ENCODE peak calls at places on chromosomes 5 and 9, in six cellular contexts. M, Y, B, Z, N and P are unnamed samples.

GRCh38 chr9:127862075-127863011 is 7.9 kb upstream of the ENG start:
- DNase-seq in M (no peak), Y (no peak), B (no peak), Z (peak), N (peak), P (no peak)

GRCh38 chr9:72322259-72322658 is 42.7 kb downstream of the ZFAND5 start:
- DNase-seq in M (peak), Y (peak), B (no peak), Z (no peak), N (no peak), P (no peak)

GRCh38 chr5:88881566-88881965 is 1.4 kb downstream of the MEF2C start:
- DNase-seq in M (peak), Y (peak), B (peak), Z (no peak), N (no peak), P (peak)

GRCh38 chr9:34998266-34998665 is 8.7 kb downstream of the DNAJB5 start:
- DNase-seq in M (no peak), Y (no peak), B (no peak), Z (no peak), N (no peak), P (no peak)

GRCh38 chr5:75734913-75735789 is 17.9 kb upstream of the POC5 start:
- DNase-seq in M (peak), Y (peak), B (peak), Z (peak), N (no peak), P (peak)

GRCh38 chr9:21741151-21741550 is 61.3 kb upstream of the MTAP start:
- DNase-seq in M (no peak), Y (peak), B (peak), Z (no peak), N (no peak), P (no peak)

GRCh38 chr5:20020235-20020634 is 32.2 kb upstream of the CDH18 start:
- DNase-seq in M (no peak), Y (no peak), B (no peak), Z (no peak), N (no peak), P (no peak)

GRCh38 chr9:72022846-72023245 is 37.6 kb downstream of the C9orf57 start:
- DNase-seq in M (peak), Y (peak), B (peak), Z (no peak), N (no peak), P (peak)

GRCh38 chr5:114184006-114184405 is 177.9 kb upstream of the KCNN2 start:
- DNase-seq in M (peak), Y (no peak), B (peak), Z (no peak), N (no peak), P (peak)

GRCh38 chr9:94591876-94592275 is 1.7 kb downstream of the FBP2 start:
- DNase-seq in M (no peak), Y (no peak), B (no peak), Z (no peak), N (no peak), P (no peak)

GRCh38 chr5:10424124-10424731 is 17.5 kb upstream of the ROPN1L start:
- DNase-seq in M (peak), Y (peak), B (peak), Z (peak), N (no peak), P (peak)

GRCh38 chr5:90709323-90710148 is 150.9 kb downstream of the ADGRV1 start:
- DNase-seq in M (peak), Y (peak), B (peak), Z (peak), N (peak), P (peak)

GRCh38 chr9:109349431-109349846 is 28.6 kb upstream of the EPB41L4B start:
- DNase-seq in M (peak), Y (peak), B (peak), Z (no peak), N (no peak), P (peak)

GRCh38 chr5:62314431-62314830 is 8.4 kb downstream of the KIF2A start:
- DNase-seq in M (no peak), Y (no peak), B (peak), Z (no peak), N (no peak), P (no peak)

GRCh38 chr9:2765250-2765880 is 48.1 kb downstream of the KCNV2 start:
- DNase-seq in M (no peak), Y (no peak), B (no peak), Z (no peak), N (no peak), P (no peak)

GRCh38 chr9:131744171-131744714 is 4.4 kb upstream of the RAPGEF1 start:
- DNase-seq in M (peak), Y (no peak), B (no peak), Z (no peak), N (no peak), P (no peak)

GRCh38 chr5:159051431-159052281 is 48.1 kb downstream of the EBF1 start:
- DNase-seq in M (no peak), Y (peak), B (peak), Z (peak), N (peak), P (peak)

GRCh38 chr5:14365831-14366435 is 215.7 kb upstream of the OTULINL start:
- DNase-seq in M (no peak), Y (no peak), B (peak), Z (no peak), N (no peak), P (no peak)

GRCh38 chr5:107577551-107577950 is 93.2 kb downstream of the EFNA5 start:
- DNase-seq in M (no peak), Y (no peak), B (no peak), Z (no peak), N (no peak), P (no peak)

GRCh38 chr9:70257991-70258691 is 637 bp upstream of the SMC5 start:
- DNase-seq in M (peak), Y (peak), B (peak), Z (peak), N (peak), P (peak)

GRCh38 chr5:178058321-178059012 is 54.9 kb upstream of the N4BP3 start:
- DNase-seq in M (no peak), Y (no peak), B (no peak), Z (peak), N (no peak), P (no peak)

GRCh38 chr9:8821910-8822666 is 1022.5 kb upstream of the DMAC1 start:
- DNase-seq in M (no peak), Y (no peak), B (no peak), Z (no peak), N (no peak), P (no peak)

GRCh38 chr5:169980418-169981053 is at the start of gene INSYN2B:
- DNase-seq in M (peak), Y (peak), B (peak), Z (peak), N (peak), P (peak)

GRCh38 chr9:98811051-98811650 is 3.7 kb downstream of the GALNT12 start:
- DNase-seq in M (peak), Y (peak), B (peak), Z (no peak), N (no peak), P (peak)

GRCh38 chr9:18976368-18977238 is 56.4 kb downstream of the SAXO1 start:
- DNase-seq in M (peak), Y (peak), B (peak), Z (no peak), N (no peak), P (peak)

GRCh38 chr9:115213777-115214428 is 95.9 kb upstream of the TNC start:
- DNase-seq in M (peak), Y (peak), B (peak), Z (no peak), N (no peak), P (peak)

GRCh38 chr5:147065071-147065470 is 169.8 kb upstream of the STK32A start:
- DNase-seq in M (no peak), Y (no peak), B (no peak), Z (no peak), N (no peak), P (no peak)

GRCh38 chr5:166803058-166803457 is 1488.4 kb upstream of the WWC1 start:
- DNase-seq in M (no peak), Y (no peak), B (no peak), Z (no peak), N (no peak), P (no peak)

GRCh38 chr9:87525546-87526303 is 28.1 kb downstream of the DAPK1 start:
- DNase-seq in M (no peak), Y (no peak), B (no peak), Z (no peak), N (no peak), P (no peak)

GRCh38 chr5:143271431-143271830 is 132.1 kb downstream of the NR3C1 start:
- DNase-seq in M (no peak), Y (no peak), B (no peak), Z (no peak), N (no peak), P (no peak)

GRCh38 chr9:107983191-107983603 is 493.6 kb upstream of the KLF4 start:
- DNase-seq in M (peak), Y (peak), B (peak), Z (no peak), N (no peak), P (peak)

GRCh38 chr5:155936520-155937406 is 390.2 kb upstream of the SGCD start:
- DNase-seq in M (no peak), Y (no peak), B (no peak), Z (no peak), N (peak), P (no peak)

GRCh38 chr9:136947955-136948510 is 3.0 kb downstream of the C8G start:
- DNase-seq in M (peak), Y (peak), B (peak), Z (peak), N (no peak), P (peak)

GRCh38 chr9:116774421-116774820 is 87.3 kb downstream of the TRIM32 start:
- DNase-seq in M (no peak), Y (no peak), B (no peak), Z (no peak), N (no peak), P (no peak)

GRCh38 chr9:13847270-13847669 is 466.7 kb downstream of the NFIB start:
- DNase-seq in M (no peak), Y (no peak), B (no peak), Z (no peak), N (no peak), P (peak)

GRCh38 chr9:94945191-94946144 is 219.0 kb downstream of the AOPEP start:
- DNase-seq in M (peak), Y (peak), B (peak), Z (no peak), N (peak), P (peak)

DNA sequence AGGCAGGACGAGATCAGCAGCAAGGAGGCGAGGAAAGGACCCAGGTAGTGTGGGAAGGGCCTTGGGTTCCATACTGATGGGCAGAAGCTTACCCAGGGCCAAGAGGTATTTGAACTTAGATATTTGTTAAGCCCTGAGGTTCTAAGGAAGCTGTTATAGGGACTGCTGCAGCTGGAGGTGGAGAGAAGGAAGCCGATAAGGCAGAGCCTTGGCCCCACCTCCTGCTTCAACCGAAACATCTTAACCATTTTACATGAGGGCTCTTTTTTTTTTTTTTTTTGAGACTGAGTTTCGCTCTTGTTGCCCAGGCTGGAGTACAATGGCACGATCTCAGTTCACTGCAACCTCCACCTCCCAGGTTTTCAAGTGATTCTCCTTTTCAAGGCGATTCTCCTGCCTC is 8.6 kb upstream of the AQP3 start:
- DNase-seq in M (no peak), Y (no peak), B (no peak), Z (no peak), N (no peak), P (no peak)
- H3K4me3 ChIP-seq in M (no peak), Y (no peak), B (no peak), Z (no peak), N (no peak), P (no peak)

GRCh38 chr9:20625003-20625349 is 2.7 kb upstream of the MLLT3 start:
- DNase-seq in M (no peak), Y (no peak), B (no peak), Z (no peak), N (no peak), P (no peak)
- H3K4me3 ChIP-seq in M (no peak), Y (no peak), B (no peak), Z (no peak), N (no peak), P (no peak)

DNA sequence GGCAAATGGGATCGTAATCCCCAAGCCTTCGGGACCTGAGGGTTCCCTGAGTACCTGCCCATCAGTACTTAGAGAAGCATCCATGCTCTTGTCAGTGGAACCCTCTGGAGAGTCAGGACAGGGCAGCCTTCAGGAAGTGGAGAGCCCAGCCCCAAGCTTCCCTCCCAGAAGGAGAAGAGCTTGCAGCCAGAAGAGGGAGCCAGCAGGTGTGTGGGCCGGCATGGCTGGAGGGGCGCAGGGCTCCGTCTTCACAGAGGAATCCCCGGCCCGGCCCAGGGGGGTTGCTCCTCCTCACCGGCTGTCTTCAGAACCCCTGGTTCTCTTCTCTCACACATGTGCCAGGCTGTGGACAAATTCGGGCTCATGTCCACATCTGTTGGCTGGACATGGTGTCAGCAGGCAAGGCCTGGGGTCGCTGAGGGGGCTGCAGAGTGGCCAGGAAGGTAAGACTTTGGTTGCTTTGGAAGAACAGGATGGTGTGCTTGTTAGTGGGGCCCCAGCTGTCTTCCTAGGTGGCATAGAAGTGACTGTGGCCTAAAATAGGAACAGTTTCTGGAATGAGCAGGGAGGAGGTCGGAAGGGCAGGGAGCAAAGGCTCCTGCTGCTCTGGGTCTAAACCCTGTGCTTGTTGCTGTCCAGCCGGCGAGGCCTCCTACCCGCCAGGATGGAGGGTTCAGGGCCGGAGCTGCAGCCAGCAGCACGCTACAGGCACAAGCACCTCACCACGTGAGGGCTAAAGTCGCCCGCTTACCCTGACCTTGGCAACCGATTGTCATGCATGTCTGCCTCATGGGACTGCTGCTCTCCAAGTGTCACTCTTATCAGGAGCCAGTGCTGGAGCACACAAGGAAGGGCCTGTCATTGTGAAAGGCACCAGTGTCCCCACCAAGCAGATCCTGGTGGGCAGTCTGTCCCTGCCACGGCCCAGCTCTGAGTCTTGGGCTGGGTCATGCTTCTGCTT is 58.7 kb upstream of the RXRA start:
- DNase-seq in M (no peak), Y (no peak), B (no peak), Z (no peak), N (no peak), P (no peak)
- H3K4me3 ChIP-seq in M (no peak), Y (no peak), B (no peak), Z (no peak), N (no peak), P (no peak)

GRCh38 chr5:141760193-141760592 is 78.2 kb upstream of the ARAP3 start:
- DNase-seq in M (no peak), Y (no peak), B (no peak), Z (no peak), N (no peak), P (peak)

GRCh38 chr5:141763526-141763925 is 81.5 kb upstream of the ARAP3 start:
- DNase-seq in M (no peak), Y (no peak), B (no peak), Z (no peak), N (no peak), P (no peak)

GRCh38 chr5:141760753-141761152 is 78.7 kb upstream of the ARAP3 start:
- DNase-seq in M (no peak), Y (no peak), B (no peak), Z (no peak), N (no peak), P (no peak)

GRCh38 chr5:141762790-141763368 is 80.8 kb upstream of the ARAP3 start:
- DNase-seq in M (no peak), Y (no peak), B (no peak), Z (no peak), N (no peak), P (peak)

DNA sequence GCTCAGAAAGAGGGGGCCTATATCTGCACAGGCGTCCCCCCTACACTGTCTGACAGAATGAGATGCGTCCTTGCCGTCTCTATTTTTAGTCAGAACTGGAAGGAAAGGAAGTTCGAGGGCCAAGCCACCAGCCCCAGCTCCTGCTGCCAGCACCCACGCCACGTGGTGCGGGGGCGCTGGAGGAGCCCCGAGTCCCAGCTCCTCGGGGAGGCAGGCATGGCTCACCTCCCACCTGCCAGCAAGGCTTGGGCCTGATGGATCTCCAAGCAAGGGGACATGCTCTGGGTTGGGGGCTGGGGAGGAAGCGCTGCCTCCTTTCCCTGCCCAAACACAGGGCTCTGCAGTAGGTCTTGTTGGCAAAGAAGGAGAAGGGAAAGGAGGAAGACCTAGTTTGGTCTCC is 80.3 kb upstream of the ARAP3 start:
- DNase-seq in M (no peak), Y (no peak), B (no peak), Z (no peak), N (no peak), P (no peak)
- H3K4me3 ChIP-seq in M (no peak), Y (no peak), B (no peak), Z (no peak), N (no peak), P (no peak)

DNA sequence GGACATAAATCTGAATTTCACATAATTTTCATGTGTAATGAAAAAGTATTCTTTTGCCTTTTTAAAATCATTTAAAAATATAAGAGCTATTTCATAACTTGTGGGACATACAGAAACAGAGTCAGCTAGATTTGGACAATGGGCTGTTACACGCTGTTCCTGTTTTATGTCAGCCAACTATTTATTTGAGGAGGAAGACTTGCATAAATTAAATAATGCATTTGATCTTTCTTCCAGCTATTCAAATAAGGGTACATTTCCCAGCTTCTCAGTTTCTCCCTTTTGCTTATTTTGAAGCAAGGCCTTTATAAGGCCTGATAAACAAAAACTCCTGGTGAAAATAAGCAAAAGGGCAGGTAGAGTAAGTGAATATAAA is 6.5 kb downstream of the STOM start:
- DNase-seq in M (no peak), Y (no peak), B (no peak), Z (no peak), N (no peak), P (no peak)
- H3K4me3 ChIP-seq in M (no peak), Y (no peak), B (no peak), Z (no peak), N (no peak), P (no peak)